ENCODE peak calls at places on chromosome X, in ten cellular contexts. K is GM06990; Y is naive thymus-derived CD4-positive, alpha-beta T cell; D is psoas muscle; U is uterus; P is AG04450; M is left lung; F is trophoblast cell; H is GM12878; O is cardiac muscle cell. A is an unnamed sample. For H3K27me3, the result is how much of the 10 kb centered on the place peaks cover.

GRCh38 chrX:10750581-10750980 is 130.2 kb upstream of the MID1 start:
- DNase-seq in H (no peak), M (no peak), F (no peak), Y (no peak), D (no peak), O (no peak), P (no peak), U (no peak), K (no peak), A (no peak)

GRCh38 chrX:19595036-19595435 is 79.7 kb upstream of the MAP3K15 start:
- DNase-seq in U (no peak), P (no peak), K (no peak), H (no peak), F (no peak), Y (no peak), O (no peak), M (no peak), D (no peak), A (no peak)

GRCh38 chrX:74449322-74449936 is 28.1 kb downstream of the SLC16A2 start:
- DNase-seq in M (no peak), D (no peak), Y (peak), P (no peak), O (no peak), U (no peak), H (no peak), K (no peak), F (no peak), A (no peak)

GRCh38 chrX:25968920-25969319 is 169.2 kb upstream of the MAGEB18 start:
- DNase-seq in F (peak), H (no peak), U (no peak), P (peak), M (no peak), K (no peak), Y (no peak), D (no peak), O (peak), A (no peak)

GRCh38 chrX:24242649-24243556 is 71.0 kb downstream of the SUPT20HL2 start:
- DNase-seq in M (no peak), K (peak), F (peak), D (peak), P (peak), Y (no peak), U (peak), H (peak), O (no peak), A (no peak)

GRCh38 chrX:40145001-40145631 is 47.4 kb upstream of the BCOR start:
- DNase-seq in M (no peak), P (no peak), H (no peak), K (no peak), U (peak), Y (no peak), F (no peak), O (no peak), D (peak), A (no peak)

GRCh38 chrX:101164766-101165590 is 54.6 kb upstream of the DRP2 start:
- DNase-seq in Y (no peak), F (no peak), H (no peak), P (peak), M (no peak), K (no peak), O (no peak), U (no peak), D (no peak), A (no peak)

GRCh38 chrX:39152106-39152649 is 350.9 kb downstream of the MID1IP1 start:
- DNase-seq in P (no peak), O (peak), F (peak), K (peak), H (no peak), U (no peak), M (no peak), Y (no peak), D (peak), A (peak)

GRCh38 chrX:39814391-39814790 is 283.4 kb downstream of the BCOR start:
- DNase-seq in O (no peak), K (no peak), F (no peak), M (no peak), P (no peak), Y (peak), H (no peak), U (no peak), D (peak), A (no peak)

GRCh38 chrX:107716816-107717700 is 58.5 kb downstream of the TSC22D3 start:
- DNase-seq in K (peak), M (peak), U (peak), H (peak), F (peak), O (peak), Y (peak), P (no peak), D (peak), A (peak)

GRCh38 chrX:5042563-5042962 is 1186.1 kb downstream of the NLGN4X start:
- DNase-seq in O (no peak), H (no peak), U (no peak), P (no peak), D (no peak), M (no peak), K (no peak), F (no peak), Y (no peak), A (no peak)

GRCh38 chrX:19867411-19867732 is 20.0 kb downstream of the SH3KBP1 start:
- DNase-seq in P (no peak), M (no peak), U (no peak), Y (no peak), O (no peak), F (no peak), H (no peak), D (no peak), K (no peak), A (no peak)

GRCh38 chrX:132488092-132488749 is 617 bp downstream of the MBNL3 start:
- DNase-seq in K (no peak), P (no peak), M (peak), O (no peak), F (peak), D (no peak), Y (peak), U (no peak), H (no peak), A (no peak)

GRCh38 chrX:2898861-2899512 is 30.2 kb downstream of the ARSD start:
- DNase-seq in M (no peak), O (no peak), F (peak), U (no peak), D (no peak), P (no peak), H (no peak), K (no peak), Y (no peak), A (no peak)

GRCh38 chrX:9240956-9241355 is 207.0 kb upstream of the FAM9B start:
- DNase-seq in U (no peak), M (no peak), P (no peak), H (no peak), O (no peak), D (no peak), F (peak), Y (no peak), K (no peak), A (no peak)

GRCh38 chrX:71365356-71365875 is 741 bp upstream of the TAF1 start:
- DNase-seq in Y (no peak), U (no peak), D (no peak), F (no peak), H (no peak), P (no peak), O (no peak), K (no peak), M (no peak), A (no peak)

GRCh38 chrX:10108288-10108687 is 48.5 kb upstream of the CLCN4 start:
- DNase-seq in O (no peak), K (no peak), D (no peak), F (no peak), U (no peak), P (no peak), H (no peak), M (no peak), Y (peak), A (no peak)

GRCh38 chrX:48945517-48946348 is 11.7 kb downstream of the OTUD5 start:
- DNase-seq in K (no peak), M (peak), F (peak), P (peak), U (peak), H (no peak), D (no peak), Y (peak), O (peak), A (peak)

GRCh38 chrX:19204623-19205022 is 82.4 kb upstream of the ADGRG2 start:
- DNase-seq in K (no peak), D (no peak), Y (no peak), U (no peak), O (no peak), M (no peak), F (no peak), H (no peak), P (no peak), A (no peak)

GRCh38 chrX:154352012-154352401 is 22.4 kb downstream of the FLNA start:
- DNase-seq in K (no peak), M (no peak), Y (no peak), P (no peak), H (no peak), D (peak), F (no peak), U (no peak), O (peak), A (no peak)

GRCh38 chrX:70480660-70481018 is 36.0 kb downstream of the DLG3 start:
- DNase-seq in K (no peak), P (no peak), Y (no peak), O (peak), M (no peak), H (no peak), D (no peak), U (peak), F (no peak), A (no peak)

GRCh38 chrX:3522016-3522690 is 175.7 kb upstream of the MXRA5 start:
- DNase-seq in O (no peak), P (peak), H (no peak), U (no peak), F (no peak), K (no peak), D (no peak), Y (no peak), M (no peak), A (no peak)

GRCh38 chrX:63581906-63582305 is 203.1 kb downstream of the ARHGEF9 start:
- DNase-seq in O (no peak), K (no peak), M (no peak), F (no peak), P (no peak), D (no peak), H (no peak), U (no peak), Y (no peak), A (no peak)

GRCh38 chrX:23815376-23815775 is 32.4 kb downstream of the SAT1 start:
- DNase-seq in Y (no peak), K (no peak), M (no peak), F (peak), U (no peak), P (no peak), D (no peak), O (no peak), H (no peak), A (no peak)

GRCh38 chrX:119640621-119641020 is 34.4 kb upstream of the NKRF start:
- DNase-seq in K (no peak), D (no peak), F (no peak), H (no peak), M (no peak), P (no peak), O (no peak), Y (no peak), U (no peak), A (no peak)

GRCh38 chrX:106247162-106247561 is 79.1 kb downstream of the PWWP3B start:
- DNase-seq in D (no peak), O (no peak), M (no peak), H (no peak), F (no peak), U (no peak), Y (no peak), K (no peak), P (no peak), A (no peak)

GRCh38 chrX:630007-630921 is at the start of gene SHOX:
- DNase-seq in H (no peak), U (no peak), O (no peak), Y (no peak), D (peak), K (no peak), P (no peak), F (no peak), M (no peak), A (no peak)

GRCh38 chrX:63961964-63962363 is 176.9 kb upstream of the ARHGEF9 start:
- DNase-seq in U (no peak), H (no peak), P (no peak), D (no peak), K (no peak), Y (no peak), M (no peak), F (no peak), O (peak), A (no peak)

GRCh38 chrX:40249582-40249981 is 151.8 kb upstream of the BCOR start:
- DNase-seq in P (no peak), H (no peak), D (no peak), O (no peak), K (no peak), Y (no peak), F (no peak), U (no peak), M (no peak), A (no peak)

GRCh38 chrX:24283122-24283789 is 30.6 kb downstream of the SUPT20HL2 start:
- DNase-seq in H (no peak), K (no peak), P (no peak), F (no peak), Y (no peak), O (no peak), M (no peak), D (no peak), U (peak), A (peak)

GRCh38 chrX:20530319-20530979 is 263.7 kb upstream of the RPS6KA3 start:
- DNase-seq in M (peak), H (peak), Y (peak), F (peak), O (peak), K (no peak), P (no peak), D (no peak), U (peak), A (peak)

GRCh38 chrX:50877310-50877709 is 33.2 kb upstream of the BMP15 start:
- DNase-seq in F (peak), M (no peak), Y (no peak), P (no peak), H (no peak), K (no peak), D (no peak), O (no peak), U (no peak), A (no peak)

GRCh38 chrX:65587616-65588526 is 53.3 kb upstream of the LAS1L start:
- DNase-seq in H (no peak), P (peak), K (no peak), F (no peak), U (peak), Y (no peak), D (peak), M (peak), O (no peak), A (peak)

GRCh38 chrX:9222299-9222698 is 188.4 kb upstream of the FAM9B start:
- DNase-seq in F (no peak), K (no peak), M (no peak), U (no peak), O (peak), D (no peak), Y (no peak), H (no peak), P (no peak), A (no peak)

GRCh38 chrX:46551494-46552128 is 6.4 kb upstream of the ZNF674 start:
- DNase-seq in U (no peak), F (peak), O (no peak), K (no peak), P (no peak), H (no peak), M (no peak), Y (no peak), D (no peak), A (no peak)

GRCh38 chrX:56803849-56804681 is 75.0 kb downstream of the NBDY start:
- DNase-seq in P (no peak), K (no peak), M (peak), F (no peak), Y (no peak), D (peak), U (no peak), O (no peak), H (no peak), A (no peak)

GRCh38 chrX:42803320-42803719 is 25.4 kb upstream of the PPP1R2C start:
- DNase-seq in U (no peak), O (no peak), F (peak), Y (no peak), M (no peak), P (no peak), K (no peak), H (no peak), D (no peak), A (no peak)

GRCh38 chrX:140292961-140293360 is 211.9 kb downstream of the SOX3 start:
- DNase-seq in U (no peak), H (no peak), M (no peak), P (no peak), F (no peak), K (no peak), D (no peak), Y (no peak), O (no peak), A (no peak)

GRCh38 chrX:28659269-28659668 is 72.0 kb downstream of the IL1RAPL1 start:
- DNase-seq in K (no peak), F (peak), M (no peak), H (no peak), U (no peak), D (no peak), Y (no peak), P (no peak), O (no peak), A (no peak)

GRCh38 chrX:54494166-54494969 is 1.7 kb downstream of the FGD1 start:
- DNase-seq in P (no peak), F (no peak), K (no peak), D (no peak), Y (no peak), O (no peak), U (no peak), M (no peak), H (no peak), A (no peak)
- H3K4me3 ChIP-seq in P (peak), F (peak), K (no peak), D (peak), Y (no peak), O (peak), U (peak), M (peak), H (no peak), A (peak)

DNA sequence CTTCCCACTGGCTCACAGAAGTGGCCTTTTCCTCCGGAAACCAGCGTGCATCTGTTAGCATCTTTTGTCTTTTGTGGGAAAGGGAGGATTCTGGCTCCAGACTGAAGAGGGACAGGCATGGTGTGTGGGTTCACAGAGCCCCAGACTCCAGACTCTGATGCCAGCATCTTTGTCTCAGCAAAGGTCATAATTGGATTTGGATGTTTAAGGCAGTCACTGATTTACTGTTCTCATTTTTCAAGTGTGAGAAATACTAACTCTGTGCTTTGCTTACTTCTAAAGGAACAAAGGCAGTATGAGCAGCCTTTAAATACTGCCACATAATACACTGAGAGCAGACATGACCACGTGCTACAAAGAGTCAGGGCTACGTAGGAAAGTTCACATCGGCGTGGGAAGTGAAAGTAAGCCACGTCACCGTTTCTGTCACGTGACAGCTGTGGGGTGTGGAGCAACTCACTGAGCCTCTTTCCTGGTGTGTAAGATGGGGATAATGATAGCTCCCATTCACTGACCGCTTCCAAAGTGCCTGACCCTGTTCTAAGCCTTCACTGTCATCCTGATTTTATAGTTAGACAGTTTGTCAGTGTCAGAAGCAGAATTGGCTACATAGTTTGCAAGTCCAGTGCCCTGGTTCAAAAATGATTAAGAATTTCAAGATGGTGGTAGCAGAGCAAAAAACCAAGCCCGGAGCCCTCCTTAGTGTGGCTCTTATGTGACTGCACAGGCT is 24.8 kb upstream of the TMSB4X start:
- DNase-seq in K (peak), O (no peak), P (peak), D (peak), M (peak), H (peak), U (peak), F (peak), Y (peak), A (peak)
- H3K27me3 ChIP-seq in K (under half), O (under half), P (under half), D (under half), M (under half), H (under half), U (under half), F (under half), Y (under half), A (under half)

GRCh38 chrX:149286940-149287349 is 218.2 kb downstream of the IDS start:
- DNase-seq in M (no peak), D (no peak), U (no peak), P (peak), H (peak), Y (peak), F (peak), K (peak), O (peak), A (no peak)
- H3K4me3 ChIP-seq in M (no peak), D (no peak), U (no peak), P (no peak), H (no peak), Y (no peak), F (no peak), K (no peak), O (no peak), A (no peak)

GRCh38 chrX:47560831-47561652 is at the start of gene ARAF:
- DNase-seq in D (peak), H (peak), U (peak), F (peak), M (peak), K (peak), O (peak), Y (peak), P (peak), A (peak)
- H3K27me3 ChIP-seq in D (under half), H (under half), U (under half), F (under half), M (under half), K (under half), O (under half), Y (under half), P (under half), A (under half)

A was measured in ovary.